ENCODE peak calls at places on chromosomes 5 and 9, in five cellular contexts. P, I, O, T and Q are unnamed samples.

GRCh38 chr5:133109655-133110483 is 58.1 kb downstream of the HSPA4 start:
- DNase-seq in P (peak; percentile 32), T (no peak), O (no peak), I (no peak), Q (no peak)

GRCh38 chr9:34589371-34589655 is 211 bp downstream of the CNTFR start:
- DNase-seq in I (no peak), O (no peak), P (no peak), T (no peak), Q (no peak)

GRCh38 chr5:140926903-140927573 is 939 bp downstream of the PCDHAC1 start:
- DNase-seq in I (no peak), T (no peak), O (no peak), P (no peak), Q (peak; percentile 5)

GRCh38 chr5:155728146-155728856 is 598.7 kb upstream of the SGCD start:
- DNase-seq in I (peak; percentile 1), O (peak; percentile 29), T (no peak), P (peak; percentile 25), Q (no peak)

GRCh38 chr9:82829818-82830217 is 233.1 kb downstream of the RASEF start:
- DNase-seq in P (no peak), T (no peak), I (no peak), O (no peak), Q (no peak)

GRCh38 chr5:52693279-52693678 is 94.4 kb upstream of the ITGA1 start:
- DNase-seq in P (peak; percentile 54), T (peak; percentile 51), I (no peak), O (no peak), Q (no peak)

GRCh38 chr5:23446436-23446835 is 61.0 kb upstream of the PRDM9 start:
- DNase-seq in I (no peak), P (no peak), O (no peak), T (no peak), Q (no peak)

GRCh38 chr5:73528248-73528647 is 30.0 kb downstream of the BTF3 start:
- DNase-seq in P (no peak), O (no peak), T (no peak), I (no peak), Q (no peak)

GRCh38 chr9:4792054-4792571 is 631 bp upstream of the RCL1 start:
- DNase-seq in T (no peak), O (no peak), P (no peak), I (no peak), Q (no peak)

GRCh38 chr5:34053133-34053532 is 10.1 kb upstream of the C1QTNF3 start:
- DNase-seq in O (peak; percentile 75), T (no peak), P (no peak), I (peak; percentile 63), Q (no peak)

GRCh38 chr9:7273575-7273974 is 515.8 kb downstream of the KDM4C start:
- DNase-seq in T (no peak), I (no peak), P (no peak), O (peak; percentile 1), Q (no peak)
- TF ChIP-seq CTCF in T (no peak), I (peak; percentile 55), P (no peak), O (peak; percentile 60), Q (peak; percentile 34)

GRCh38 chr5:172380992-172381643 is 73.2 kb downstream of the SH3PXD2B start:
- DNase-seq in I (no peak), O (no peak), T (no peak), P (peak; percentile 85), Q (no peak)

GRCh38 chr5:172383231-172383802 is 71.0 kb downstream of the SH3PXD2B start:
- DNase-seq in O (no peak), P (no peak), T (no peak), I (peak; percentile 68), Q (no peak)

GRCh38 chr5:172377856-172378255 is 76.5 kb downstream of the SH3PXD2B start:
- DNase-seq in P (no peak), I (no peak), O (no peak), T (peak; percentile 56), Q (no peak)

GRCh38 chr5:172379481-172379880 is 74.8 kb downstream of the SH3PXD2B start:
- DNase-seq in P (no peak), I (no peak), T (no peak), O (no peak), Q (no peak)

DNA sequence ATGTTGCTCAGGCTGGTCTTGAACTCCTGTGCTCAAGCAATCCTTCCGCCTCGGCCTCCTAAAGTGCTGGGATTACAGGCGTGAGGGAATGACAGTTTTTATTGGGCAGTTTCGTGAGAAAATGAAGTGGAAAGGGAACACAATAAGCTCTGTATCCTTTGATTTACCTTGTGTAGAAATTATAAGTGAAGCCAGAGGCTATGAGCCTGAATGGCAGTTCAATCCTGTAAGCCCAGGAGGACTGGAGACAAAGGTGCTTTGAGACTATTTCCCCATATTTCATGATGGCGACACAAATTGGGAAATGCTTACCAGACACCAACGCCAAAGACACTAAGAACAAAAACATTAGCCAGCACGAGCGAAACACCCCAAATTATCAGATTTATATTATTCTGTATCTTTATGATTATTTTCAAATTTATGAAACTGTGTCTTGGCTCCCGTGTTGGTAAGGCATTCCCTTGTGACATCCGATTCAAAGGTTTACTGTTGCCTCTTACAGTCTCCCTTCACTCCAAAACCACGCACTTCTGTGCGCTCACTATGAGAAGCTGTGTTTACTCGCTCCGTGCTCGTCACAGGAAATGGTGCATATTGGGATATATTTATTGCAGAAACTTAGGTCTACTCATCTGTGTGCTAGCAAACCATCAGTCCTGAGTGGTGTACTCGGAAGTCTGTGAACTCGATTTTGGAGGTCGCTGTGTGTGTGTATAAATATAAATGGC is 73.9 kb downstream of the SH3PXD2B start:
- DNase-seq in I (no peak), P (no peak), T (no peak), O (no peak), Q (no peak)
- H3K4me3 ChIP-seq in I (no peak overlapping the region), P (no peak overlapping the region), T (no peak overlapping the region), O (no peak overlapping the region), Q (no peak overlapping the region)

DNA sequence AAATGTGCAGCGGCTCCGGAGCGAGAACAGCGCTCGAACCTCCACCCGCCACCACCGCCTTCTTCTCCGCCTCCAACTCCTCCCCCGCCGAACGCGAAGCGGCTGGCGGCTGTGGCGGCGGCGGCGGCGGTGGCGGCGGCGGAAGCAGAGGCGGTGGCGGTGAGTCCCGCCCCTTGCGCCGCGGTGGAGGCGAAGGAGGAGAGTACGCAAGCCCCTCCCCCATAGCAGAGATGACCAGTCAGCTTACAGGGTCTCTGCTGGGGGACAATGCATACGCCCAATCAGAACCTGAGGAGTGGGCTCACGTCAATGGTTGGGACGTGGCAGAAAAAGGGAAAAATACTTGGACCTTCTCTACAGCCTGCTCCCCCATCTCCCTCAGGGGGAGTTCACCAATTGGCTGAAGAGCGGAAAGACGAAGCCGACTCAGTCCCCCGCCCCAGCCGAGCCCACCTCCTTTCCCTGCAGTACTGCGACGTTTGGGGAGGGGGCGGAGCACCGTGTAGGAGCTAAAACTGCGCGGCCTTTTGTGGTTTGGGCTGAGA is at the start of gene PJA2:
- DNase-seq in T (peak; percentile 100), O (peak; percentile 100), I (peak; percentile 100), P (peak; percentile 100), Q (peak; percentile 96)
- TF ChIP-seq CTCF in T (peak; percentile 5), O (peak; percentile 33), I (peak; percentile 50), P (peak; percentile 26), Q (no peak)

GRCh38 chr9:38041564-38042267 is 27.3 kb downstream of the SHB start:
- DNase-seq in O (no peak), P (no peak), T (no peak), I (no peak), Q (no peak)

GRCh38 chr9:38038307-38039089 is 30.5 kb downstream of the SHB start:
- DNase-seq in T (peak; percentile 26), P (no peak), O (no peak), I (no peak), Q (no peak)

GRCh38 chr9:38037981-38038306 is 31.1 kb downstream of the SHB start:
- DNase-seq in P (no peak), O (no peak), I (no peak), T (no peak), Q (no peak)

GRCh38 chr9:38039907-38040682 is 28.9 kb downstream of the SHB start:
- DNase-seq in I (no peak), T (no peak), O (no peak), P (no peak), Q (no peak)

GRCh38 chr9:38039090-38039906 is 29.7 kb downstream of the SHB start:
- DNase-seq in O (no peak), I (peak; percentile 33), P (no peak), T (no peak), Q (no peak)
- H3K4me3 ChIP-seq in O (no peak overlapping the region), I (no peak overlapping the region), P (no peak overlapping the region), T (no peak overlapping the region), Q (no peak overlapping the region)

GRCh38 chr9:38707885-38708640 is 11.9 kb downstream of the FAM240B start:
- DNase-seq in P (no peak), T (peak; percentile 52), I (no peak), O (no peak), Q (no peak)
- TF ChIP-seq CTCF in P (no peak), T (peak; percentile 62), I (peak; percentile 61), O (no peak), Q (peak; percentile 67)

GRCh38 chr5:176534640-176535039 is 2.6 kb downstream of the RNF44 start:
- DNase-seq in O (no peak), P (peak; percentile 68), T (peak; percentile 51), I (no peak), Q (no peak)
- H3K4me3 ChIP-seq in O (no peak overlapping the region), P (no peak overlapping the region), T (peak overlapping the region; percentile 76), I (no peak overlapping the region), Q (peak overlapping the region; percentile 67)